ENCODE peak calls at places on chromosomes 7 and 10, in four cellular contexts. One of them, this sample, is unnamed.

GRCh38 chr10:24589265-24589664 is 134.4 kb downstream of the ARHGAP21 start:
- DNase-seq in OCI-LY7: no peak
- DNase-seq in tibial nerve: no peak
- DNase-seq in chondrocyte: no peak
- DNase-seq in this sample: no peak

GRCh38 chr10:116691079-116691398 is 51.3 kb downstream of the HSPA12A start:
- DNase-seq in OCI-LY7: no peak
- DNase-seq in tibial nerve: no peak
- DNase-seq in chondrocyte: no peak
- DNase-seq in this sample: no peak

GRCh38 chr10:78339251-78339650 is 305.6 kb downstream of the RPS24 start:
- DNase-seq in OCI-LY7: no peak
- DNase-seq in tibial nerve: no peak
- DNase-seq in chondrocyte: no peak
- DNase-seq in this sample: no peak

GRCh38 chr7:66140924-66141323 is 26.3 kb downstream of the CRCP start:
- DNase-seq in OCI-LY7: no peak
- DNase-seq in tibial nerve: peak; percentile 60
- DNase-seq in chondrocyte: no peak
- DNase-seq in this sample: peak; percentile 71

GRCh38 chr7:38398725-38399321 is 125.4 kb upstream of the TARP start:
- DNase-seq in OCI-LY7: peak; percentile 61
- DNase-seq in tibial nerve: peak; percentile 41
- DNase-seq in chondrocyte: no peak
- DNase-seq in this sample: peak; percentile 73

GRCh38 chr7:111459065-111459756 is 103.1 kb downstream of the IMMP2L start:
- DNase-seq in OCI-LY7: no peak
- DNase-seq in tibial nerve: no peak
- DNase-seq in chondrocyte: no peak
- DNase-seq in this sample: no peak

GRCh38 chr10:129440247-129440646 is 26.8 kb upstream of the MGMT start:
- DNase-seq in OCI-LY7: no peak
- DNase-seq in tibial nerve: no peak
- DNase-seq in chondrocyte: no peak
- DNase-seq in this sample: no peak

GRCh38 chr10:125811251-125811650 is 11.8 kb downstream of the UROS start:
- DNase-seq in OCI-LY7: no peak
- DNase-seq in tibial nerve: no peak
- DNase-seq in chondrocyte: no peak
- DNase-seq in this sample: no peak

GRCh38 chr7:130987092-130987491 is 253.1 kb upstream of the KLF14 start:
- DNase-seq in OCI-LY7: no peak
- DNase-seq in tibial nerve: no peak
- DNase-seq in chondrocyte: no peak
- DNase-seq in this sample: no peak

GRCh38 chr10:21257919-21258318 is 267.6 kb downstream of the SKIDA1 start:
- DNase-seq in OCI-LY7: no peak
- DNase-seq in tibial nerve: no peak
- DNase-seq in chondrocyte: no peak
- DNase-seq in this sample: no peak

GRCh38 chr10:108904163-108904878 is 1019.0 kb downstream of the XPNPEP1 start:
- DNase-seq in OCI-LY7: no peak
- DNase-seq in tibial nerve: no peak
- DNase-seq in chondrocyte: no peak
- DNase-seq in this sample: no peak

GRCh38 chr10:71249996-71250395 is 37.6 kb downstream of the UNC5B start:
- DNase-seq in OCI-LY7: no peak
- DNase-seq in tibial nerve: no peak
- DNase-seq in chondrocyte: no peak
- DNase-seq in this sample: peak; percentile 23

GRCh38 chr7:70807650-70808049 is 324.3 kb upstream of the GALNT17 start:
- DNase-seq in OCI-LY7: peak; percentile 47
- DNase-seq in tibial nerve: no peak
- DNase-seq in chondrocyte: no peak
- DNase-seq in this sample: no peak

GRCh38 chr7:82204694-82205093 is 238.9 kb downstream of the CACNA2D1 start:
- DNase-seq in OCI-LY7: no peak
- DNase-seq in tibial nerve: peak; percentile 30
- DNase-seq in chondrocyte: no peak
- DNase-seq in this sample: no peak

GRCh38 chr10:64773357-64773756 is 1252.2 kb downstream of the REEP3 start:
- DNase-seq in OCI-LY7: no peak
- DNase-seq in tibial nerve: no peak
- DNase-seq in chondrocyte: no peak
- DNase-seq in this sample: no peak

GRCh38 chr10:3754727-3755439 is 30.1 kb downstream of the KLF6 start:
- DNase-seq in OCI-LY7: no peak
- DNase-seq in tibial nerve: no peak
- DNase-seq in chondrocyte: no peak
- DNase-seq in this sample: no peak

GRCh38 chr10:124921261-124921660 is 20.7 kb upstream of the ZRANB1 start:
- DNase-seq in OCI-LY7: no peak
- DNase-seq in tibial nerve: no peak
- DNase-seq in chondrocyte: no peak
- DNase-seq in this sample: no peak

GRCh38 chr10:114266521-114266920 is 27.5 kb downstream of the VWA2 start:
- DNase-seq in OCI-LY7: no peak
- DNase-seq in tibial nerve: no peak
- DNase-seq in chondrocyte: no peak
- DNase-seq in this sample: no peak

GRCh38 chr7:18494821-18495408 is 634 bp upstream of the HDAC9 start:
- DNase-seq in OCI-LY7: no peak
- DNase-seq in tibial nerve: no peak
- DNase-seq in chondrocyte: no peak
- DNase-seq in this sample: no peak

GRCh38 chr10:25600651-25601050 is 333.4 kb upstream of the MYO3A start:
- DNase-seq in OCI-LY7: no peak
- DNase-seq in tibial nerve: no peak
- DNase-seq in chondrocyte: no peak
- DNase-seq in this sample: no peak

GRCh38 chr7:120714945-120715344 is 143.0 kb downstream of the TSPAN12 start:
- DNase-seq in OCI-LY7: no peak
- DNase-seq in tibial nerve: no peak
- DNase-seq in chondrocyte: no peak
- DNase-seq in this sample: no peak

GRCh38 chr10:85864866-85865526 is 501.6 kb downstream of the GRID1 start:
- DNase-seq in OCI-LY7: no peak
- DNase-seq in tibial nerve: no peak
- DNase-seq in chondrocyte: no peak
- DNase-seq in this sample: no peak